ENCODE peak calls at places on chromosomes 4 and X, in six cellular contexts. S, T, D, F, A and P are unnamed samples.

GRCh38 chr4:111043286-111043685 is 420.4 kb upstream of the PITX2 start:
- DNase-seq in A (no peak), T (no peak), S (no peak), D (no peak), F (no peak), P (no peak)

GRCh38 chr4:122625156-122625555 is 4.3 kb upstream of the IL21 start:
- DNase-seq in S (peak), D (no peak), T (no peak), A (no peak), F (no peak), P (no peak)

GRCh38 chrX:10101269-10101668 is 55.5 kb upstream of the CLCN4 start:
- DNase-seq in S (peak), F (peak), T (peak), A (no peak), D (no peak), P (no peak)

GRCh38 chrX:1502241-1502640 is 34.7 kb downstream of the P2RY8 start:
- DNase-seq in A (no peak), D (no peak), F (no peak), T (no peak), S (no peak), P (no peak)

GRCh38 chr4:108861339-108861738 is 98.5 kb upstream of the ETNPPL start:
- DNase-seq in S (peak), A (no peak), T (no peak), D (peak), F (no peak), P (no peak)

GRCh38 chrX:39337461-39337860 is 536.2 kb downstream of the MID1IP1 start:
- DNase-seq in F (no peak), D (no peak), A (no peak), T (no peak), S (no peak), P (no peak)

GRCh38 chr4:766559-767283 is 59.2 kb downstream of the CPLX1 start:
- DNase-seq in D (peak), F (no peak), T (no peak), A (no peak), S (no peak), P (no peak)

GRCh38 chrX:115413246-115413878 is 123.8 kb downstream of the LUZP4 start:
- DNase-seq in F (no peak), D (no peak), S (peak), T (peak), A (no peak), P (no peak)

GRCh38 chrX:70174754-70175153 is 2.5 kb upstream of the DGAT2L6 start:
- DNase-seq in T (no peak), D (no peak), F (no peak), A (no peak), S (peak), P (no peak)

GRCh38 chr4:17347445-17347844 is 164.4 kb downstream of the QDPR start:
- DNase-seq in S (peak), A (no peak), T (no peak), D (peak), F (no peak), P (no peak)

GRCh38 chr4:128907966-128908365 is 98.5 kb downstream of the JADE1 start:
- DNase-seq in A (no peak), T (no peak), S (no peak), F (no peak), D (no peak), P (no peak)

GRCh38 chr4:38939150-38939549 is 71.5 kb downstream of the FAM114A1 start:
- DNase-seq in F (no peak), S (no peak), A (no peak), D (no peak), T (no peak), P (no peak)

GRCh38 chr4:46804781-46805413 is 104.1 kb downstream of the COX7B2 start:
- DNase-seq in F (no peak), S (no peak), A (no peak), D (no peak), T (no peak), P (no peak)

GRCh38 chrX:134688839-134689238 is 30.6 kb upstream of the PLAC1 start:
- DNase-seq in T (peak), F (no peak), S (peak), D (no peak), A (no peak), P (no peak)

GRCh38 chrX:72368796-72369195 is 63.1 kb upstream of the CITED1 start:
- DNase-seq in F (no peak), S (no peak), T (no peak), A (no peak), D (no peak), P (no peak)

GRCh38 chrX:107825698-107826285 is at the start of gene MID2:
- DNase-seq in A (no peak), T (peak), D (peak), S (no peak), F (peak), P (peak)

GRCh38 chrX:74613350-74614192 is 853 bp downstream of the RLIM start:
- DNase-seq in A (no peak), S (peak), F (peak), D (no peak), T (peak), P (no peak)

GRCh38 chr4:136314686-136315085 is 1217.6 kb downstream of the PCDH18 start:
- DNase-seq in D (no peak), T (no peak), S (no peak), A (no peak), F (no peak), P (no peak)

GRCh38 chr4:79886557-79886956 is 186.5 kb downstream of the ANTXR2 start:
- DNase-seq in F (no peak), S (no peak), D (no peak), A (no peak), T (no peak), P (no peak)

GRCh38 chrX:154374361-154375155 is at the start of gene FLNA:
- DNase-seq in D (peak), S (no peak), F (no peak), T (peak), A (no peak), P (no peak)

GRCh38 chr4:84660606-84661005 is 77.7 kb downstream of the CDS1 start:
- DNase-seq in F (no peak), D (no peak), A (no peak), T (no peak), S (no peak), P (no peak)

GRCh38 chr4:107863850-107864371 is 39.2 kb downstream of the SGMS2 start:
- DNase-seq in A (no peak), F (peak), D (no peak), T (peak), S (peak), P (no peak)

GRCh38 chr4:70197842-70198241 is 2.3 kb downstream of the ODAM start:
- DNase-seq in D (no peak), A (no peak), T (no peak), F (peak), S (no peak), P (no peak)

GRCh38 chr4:86048426-86048825 is 311.4 kb downstream of the MAPK10 start:
- DNase-seq in T (no peak), D (no peak), F (no peak), S (peak), A (no peak), P (no peak)

GRCh38 chr4:101421393-101421792 is 74.1 kb upstream of the PPP3CA start:
- DNase-seq in A (no peak), F (peak), S (peak), D (no peak), T (peak), P (no peak)

GRCh38 chr4:168843635-168844034 is 166.4 kb downstream of the CBR4 start:
- DNase-seq in S (no peak), D (no peak), T (no peak), A (no peak), F (no peak), P (no peak)

GRCh38 chr4:183821090-183821853 is 83.8 kb upstream of the STOX2 start:
- DNase-seq in F (no peak), T (no peak), A (no peak), D (no peak), S (no peak), P (no peak)

GRCh38 chrX:134460005-134460860 is at the start of gene HPRT1:
- DNase-seq in A (peak), F (peak), S (peak), T (peak), D (peak), P (peak)

GRCh38 chr4:121190389-121190788 is 26.3 kb upstream of the TNIP3 start:
- DNase-seq in T (no peak), A (no peak), F (no peak), S (no peak), D (no peak), P (no peak)

GRCh38 chrX:140701480-140701879 is 8.1 kb upstream of the LINC00632 start:
- DNase-seq in S (peak), T (peak), D (no peak), F (no peak), A (no peak), P (no peak)

GRCh38 chr4:136369073-136369472 is 1163.2 kb downstream of the PCDH18 start:
- DNase-seq in F (no peak), T (peak), D (no peak), A (no peak), S (peak), P (no peak)

GRCh38 chr4:80182237-80182866 is 15.0 kb upstream of the PRDM8 start:
- DNase-seq in A (no peak), T (no peak), F (no peak), S (no peak), D (no peak), P (no peak)

GRCh38 chr4:79650794-79651431 is 242.9 kb upstream of the GK2 start:
- DNase-seq in D (no peak), T (peak), A (no peak), F (no peak), S (peak), P (no peak)

GRCh38 chrX:134171661-134172587 is 65.1 kb upstream of the CCDC160 start:
- DNase-seq in D (peak), S (no peak), A (no peak), T (peak), F (no peak), P (no peak)

GRCh38 chr4:114417214-114417613 is 181.4 kb upstream of the UGT8 start:
- DNase-seq in D (no peak), A (no peak), S (no peak), F (no peak), T (no peak), P (no peak)

GRCh38 chr4:73345399-73345975 is 58.6 kb upstream of the ALB start:
- DNase-seq in T (no peak), S (no peak), A (no peak), D (no peak), F (no peak), P (no peak)
- H4K91ac ChIP-seq in T (no peak), S (no peak), A (no peak), D (no peak), F (no peak), P (no peak)

DNA sequence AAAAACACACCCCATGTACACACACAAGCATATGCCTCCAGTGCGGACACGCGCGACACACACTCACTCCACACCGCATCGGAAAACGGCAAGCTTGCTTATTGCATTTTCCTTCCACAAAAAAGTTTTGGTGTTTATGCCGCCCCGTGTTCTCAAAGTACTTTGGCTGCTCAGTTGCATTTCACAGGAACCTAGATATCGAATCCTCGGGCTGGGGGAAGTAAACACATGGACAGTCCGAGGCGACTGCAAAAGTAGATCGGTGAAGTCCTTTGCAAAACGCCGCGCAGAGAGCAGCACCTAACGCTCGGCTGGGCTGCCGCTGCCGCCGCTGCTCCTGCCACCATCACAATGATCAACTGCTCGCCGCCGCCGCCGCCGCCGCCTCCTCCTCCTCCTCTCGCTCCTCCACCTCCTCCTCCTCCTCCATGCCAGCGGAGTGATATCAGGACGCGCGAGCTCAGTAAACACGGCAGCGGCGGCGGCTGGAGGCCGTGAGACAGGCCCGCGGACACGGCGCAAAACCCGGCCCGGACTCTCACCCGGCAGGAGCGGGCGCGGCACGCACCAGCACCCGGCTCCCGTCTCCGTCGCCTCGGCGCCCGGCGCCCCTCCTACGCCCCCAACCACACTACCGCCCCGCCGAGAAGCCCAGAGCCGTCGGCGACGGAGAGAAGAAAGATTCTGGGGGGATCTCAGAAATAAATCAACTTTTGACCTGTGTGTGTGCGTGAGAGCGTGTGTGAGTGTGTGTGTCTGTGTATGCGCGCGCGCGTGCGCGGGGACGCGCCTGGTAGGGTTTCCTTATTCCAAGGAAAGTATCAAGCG is at the start of gene MAML3:
- DNase-seq in T (peak), S (peak), A (peak), D (peak), F (peak), P (peak)
- H3K23ac ChIP-seq in T (no peak), S (peak), A (no peak), D (no peak), F (no peak), P (peak)

GRCh38 chr4:26321326-26322276 is 787 bp downstream of the RBPJ start:
- DNase-seq in T (peak), D (peak), S (peak), A (no peak), F (no peak), P (no peak)
- H3K18ac ChIP-seq in T (no peak), D (peak), S (peak), A (peak), F (peak), P (peak)

GRCh38 chr4:2634014-2634413 is 97.6 kb downstream of the FAM193A start:
- DNase-seq in S (no peak), F (no peak), D (no peak), A (no peak), T (no peak), P (no peak)

GRCh38 chr4:2630556-2631273 is 94.3 kb downstream of the FAM193A start:
- DNase-seq in S (no peak), F (no peak), D (peak), T (no peak), A (no peak), P (no peak)

GRCh38 chr4:2638730-2639129 is 102.3 kb downstream of the FAM193A start:
- DNase-seq in D (no peak), T (no peak), F (no peak), S (no peak), A (no peak), P (no peak)

GRCh38 chr4:2637956-2638552 is 101.6 kb downstream of the FAM193A start:
- DNase-seq in F (no peak), T (no peak), D (no peak), A (no peak), S (no peak), P (no peak)

DNA sequence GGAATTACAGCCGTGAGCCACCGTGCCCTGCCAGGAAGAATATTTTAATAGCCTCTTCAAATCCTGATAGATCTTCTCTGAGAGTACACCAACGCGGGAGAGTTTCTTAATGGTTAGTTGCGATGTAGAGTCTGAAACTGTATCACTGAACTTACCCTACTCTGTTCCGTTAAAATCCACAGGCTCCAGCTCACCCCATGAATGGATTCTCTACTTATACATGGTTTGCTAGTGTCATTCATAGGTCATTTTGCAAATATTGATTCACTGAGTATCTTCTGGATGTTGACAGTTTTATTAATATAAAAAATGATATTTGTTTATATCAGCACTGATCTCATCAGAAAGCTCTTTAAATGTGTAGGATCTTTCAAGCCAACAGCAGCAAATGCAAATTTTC is 99.9 kb downstream of the FAM193A start:
- DNase-seq in F (no peak), A (no peak), D (no peak), T (no peak), S (no peak), P (no peak)
- H4K91ac ChIP-seq in F (no peak), A (no peak), D (no peak), T (no peak), S (no peak), P (no peak)

GRCh38 chr4:76948441-76949292 is 885 bp upstream of the SEPTIN11 start:
- DNase-seq in A (no peak), S (peak), F (peak), D (peak), T (peak), P (peak)
- H3K23ac ChIP-seq in A (no peak), S (peak), F (no peak), D (no peak), T (no peak), P (peak)

GRCh38 chr4:173218411-173219125 is 50.0 kb downstream of the GALNT7 start:
- DNase-seq in T (peak), F (no peak), A (no peak), S (peak), D (no peak), P (no peak)
- H3K18ac ChIP-seq in T (no peak), F (no peak), A (no peak), S (no peak), D (no peak), P (no peak)